ENCODE peak calls at places on chromosomes 3 and 15, in eight cellular contexts. U, W, P, E, O, J, G and S are unnamed samples.

GRCh38 chr3:23676093-23676492 is 129.7 kb upstream of the UBE2E1 start:
- DNase-seq in U (no peak), W (no peak), P (no peak), E (no peak), O (no peak), J (no peak), G (no peak), S (no peak)

GRCh38 chr3:10164546-10165393 is at the start of gene IRAK2:
- DNase-seq in U (peak), W (peak), P (no peak), E (peak), O (peak), J (peak), G (peak), S (peak)

GRCh38 chr15:45185903-45186770 is 1.6 kb downstream of the SHF start:
- DNase-seq in U (no peak), W (no peak), P (no peak), E (no peak), O (no peak), J (no peak), G (no peak), S (no peak)

GRCh38 chr15:58608129-58608590 is 141.3 kb downstream of the ADAM10 start:
- DNase-seq in U (no peak), W (no peak), P (peak), E (no peak), O (peak), J (no peak), G (peak), S (no peak)

GRCh38 chr15:75750261-75751050 is 37.8 kb upstream of the CSPG4 start:
- DNase-seq in U (no peak), W (no peak), P (no peak), E (no peak), O (no peak), J (no peak), G (no peak), S (no peak)

GRCh38 chr3:14487821-14488220 is 52.3 kb downstream of the GRIP2 start:
- DNase-seq in U (no peak), W (no peak), P (no peak), E (no peak), O (no peak), J (no peak), G (no peak), S (no peak)

GRCh38 chr3:15926866-15927265 is 129.1 kb upstream of the ANKRD28 start:
- DNase-seq in U (no peak), W (no peak), P (no peak), E (no peak), O (no peak), J (no peak), G (no peak), S (no peak)

GRCh38 chr3:37986479-37987314 is 3.9 kb upstream of the VILL start:
- DNase-seq in U (no peak), W (no peak), P (no peak), E (no peak), O (no peak), J (peak), G (no peak), S (peak)

GRCh38 chr3:148255981-148256969 is 441.4 kb upstream of the AGTR1 start:
- DNase-seq in U (no peak), W (no peak), P (no peak), E (no peak), O (no peak), J (no peak), G (no peak), S (no peak)

GRCh38 chr15:66023322-66023972 is 154.2 kb downstream of the RAB11A start:
- DNase-seq in U (no peak), W (no peak), P (no peak), E (no peak), O (no peak), J (peak), G (no peak), S (no peak)

GRCh38 chr3:11600501-11601282 is 43.0 kb downstream of the VGLL4 start:
- DNase-seq in U (peak), W (peak), P (peak), E (no peak), O (no peak), J (no peak), G (peak), S (no peak)

GRCh38 chr3:61593630-61594029 is 32.3 kb downstream of the PTPRG start:
- DNase-seq in U (no peak), W (no peak), P (no peak), E (no peak), O (no peak), J (no peak), G (no peak), S (no peak)

GRCh38 chr3:64859625-64860590 is 172.1 kb upstream of the ADAMTS9 start:
- DNase-seq in U (no peak), W (no peak), P (no peak), E (no peak), O (no peak), J (no peak), G (peak), S (no peak)

GRCh38 chr15:52040167-52040900 is 21.3 kb downstream of the MAPK6 start:
- DNase-seq in U (no peak), W (no peak), P (no peak), E (no peak), O (no peak), J (no peak), G (no peak), S (peak)

GRCh38 chr3:129107793-129108192 is 13.8 kb downstream of the RAB43 start:
- DNase-seq in U (no peak), W (no peak), P (no peak), E (no peak), O (no peak), J (no peak), G (no peak), S (no peak)

GRCh38 chr3:38110314-38111050 is 26.4 kb downstream of the ACAA1 start:
- DNase-seq in U (no peak), W (no peak), P (no peak), E (no peak), O (no peak), J (no peak), G (no peak), S (no peak)

GRCh38 chr15:100236981-100237720 is 104.6 kb downstream of the ADAMTS17 start:
- DNase-seq in U (no peak), W (no peak), P (no peak), E (no peak), O (no peak), J (no peak), G (no peak), S (no peak)

GRCh38 chr3:134650431-134651346 is at the start of gene KY:
- DNase-seq in U (peak), W (peak), P (no peak), E (no peak), O (no peak), J (peak), G (no peak), S (no peak)

GRCh38 chr3:184645304-184645703 is 66.6 kb downstream of the MAGEF1 start:
- DNase-seq in U (no peak), W (no peak), P (no peak), E (no peak), O (no peak), J (peak), G (no peak), S (no peak)

GRCh38 chr15:43771816-43772215 is 5.0 kb downstream of the ELL3 start:
- DNase-seq in U (no peak), W (no peak), P (no peak), E (no peak), O (no peak), J (no peak), G (no peak), S (no peak)

GRCh38 chr3:9068044-9068443 is 104.8 kb upstream of the RAD18 start:
- DNase-seq in U (no peak), W (no peak), P (no peak), E (no peak), O (no peak), J (no peak), G (no peak), S (no peak)

GRCh38 chr15:70522323-70522966 is 240.9 kb downstream of the UACA start:
- DNase-seq in U (no peak), W (no peak), P (no peak), E (no peak), O (no peak), J (no peak), G (no peak), S (no peak)

GRCh38 chr15:74243431-74243830 is 7.3 kb downstream of the CCDC33 start:
- DNase-seq in U (no peak), W (no peak), P (no peak), E (no peak), O (no peak), J (peak), G (no peak), S (no peak)

GRCh38 chr3:129723558-129724324 is 117.3 kb upstream of the PLXND1 start:
- DNase-seq in U (no peak), W (peak), P (no peak), E (no peak), O (no peak), J (no peak), G (peak), S (no peak)